ENCODE peak calls at places on chromosomes 2 and 18, in ten cellular contexts. J, C, M, U, D, N, A, E, V and X are unnamed samples.
A peak's percentile ranks its signal among the peaks of the same experiment; 100 is the strongest.

GRCh38 chr2:192500550-192501200 is 305.9 kb upstream of the TMEFF2 start:
- DNase-seq in D (no peak), U (no peak), V (no peak), A (no peak), N (no peak), J (peak; percentile 53), C (peak; percentile 91), E (no peak), M (no peak), X (no peak)

GRCh38 chr2:188784269-188784762 is 189.9 kb upstream of the COL3A1 start:
- DNase-seq in M (no peak), D (no peak), U (no peak), E (no peak), J (no peak), C (no peak), V (no peak), A (no peak), N (no peak), X (no peak)

GRCh38 chr2:150190546-150190945 is 296.9 kb downstream of the RND3 start:
- DNase-seq in V (no peak), U (no peak), A (no peak), D (no peak), E (no peak), M (no peak), C (no peak), N (no peak), J (no peak), X (no peak)

GRCh38 chr2:72220170-72220569 is 72.5 kb upstream of the CYP26B1 start:
- DNase-seq in M (no peak), D (peak; percentile 45), N (no peak), J (no peak), U (no peak), E (no peak), A (no peak), C (peak; percentile 20), V (no peak), X (no peak)

GRCh38 chr2:159290289-159290907 is 3.9 kb upstream of the WDSUB1 start:
- DNase-seq in C (peak; percentile 94), V (no peak), N (no peak), A (no peak), M (no peak), U (peak; percentile 53), E (peak; percentile 83), D (peak; percentile 78), J (peak; percentile 16), X (peak; percentile 69)

GRCh38 chr18:7601249-7601620 is 34.1 kb downstream of the PTPRM start:
- DNase-seq in J (no peak), N (no peak), V (no peak), U (peak; percentile 54), A (no peak), C (peak; percentile 54), E (no peak), D (no peak), M (no peak), X (peak; percentile 41)

GRCh38 chr18:13658444-13659204 is 67.7 kb downstream of the FAM210A start:
- DNase-seq in C (no peak), D (no peak), J (no peak), N (no peak), V (no peak), A (no peak), U (no peak), M (no peak), E (no peak), X (no peak)

GRCh38 chr18:22170421-22171262 is 1.3 kb downstream of the GATA6 start:
- DNase-seq in D (peak; percentile 66), C (peak; percentile 58), N (no peak), M (no peak), A (no peak), U (no peak), V (peak; percentile 72), E (no peak), J (peak; percentile 21), X (no peak)

GRCh38 chr2:132429941-132430573 is 13.5 kb downstream of the GPR39 start:
- DNase-seq in D (no peak), A (no peak), M (no peak), J (no peak), V (no peak), N (no peak), E (no peak), C (no peak), U (peak; percentile 15), X (no peak)

GRCh38 chr18:24402209-24402785 is 4.7 kb upstream of the OSBPL1A start:
- DNase-seq in A (no peak), M (no peak), D (no peak), N (no peak), U (no peak), E (no peak), C (no peak), V (no peak), J (peak; percentile 20), X (no peak)

GRCh38 chr2:216865658-216866057 is 5.8 kb upstream of the TNP1 start:
- DNase-seq in E (no peak), C (no peak), D (no peak), N (no peak), J (no peak), A (no peak), M (no peak), V (no peak), U (no peak), X (no peak)

GRCh38 chr18:3354506-3354905 is 92.6 kb downstream of the MYL12B start:
- DNase-seq in A (no peak), U (no peak), C (no peak), V (no peak), D (no peak), J (no peak), E (no peak), M (no peak), N (no peak), X (no peak)

GRCh38 chr2:216879727-216880508 is 20.1 kb upstream of the TNP1 start:
- DNase-seq in E (no peak), C (no peak), U (no peak), V (no peak), N (no peak), D (no peak), A (no peak), J (no peak), M (no peak), X (no peak)

GRCh38 chr2:54416938-54417337 is 39.2 kb upstream of the SPTBN1 start:
- DNase-seq in J (no peak), N (no peak), M (no peak), D (no peak), E (no peak), V (no peak), U (no peak), C (no peak), A (no peak), X (no peak)

GRCh38 chr2:118687201-118687600 is 160.2 kb downstream of the EN1 start:
- DNase-seq in C (no peak), M (no peak), E (no peak), V (no peak), A (no peak), J (no peak), N (no peak), D (no peak), U (no peak), X (no peak)

GRCh38 chr2:49938268-49938667 is 784.0 kb upstream of the FSHR start:
- DNase-seq in E (no peak), V (no peak), J (no peak), C (no peak), A (no peak), U (no peak), N (no peak), D (no peak), M (no peak), X (no peak)

GRCh38 chr2:58042486-58042970 is 4.1 kb upstream of the VRK2 start:
- DNase-seq in E (no peak), J (peak; percentile 30), V (no peak), D (peak; percentile 87), M (no peak), U (peak; percentile 75), C (peak; percentile 81), N (no peak), A (no peak), X (peak; percentile 64)

GRCh38 chr18:33914399-33914798 is 310.3 kb downstream of the NOL4 start:
- DNase-seq in V (no peak), M (no peak), A (no peak), E (no peak), D (peak; percentile 31), J (no peak), N (no peak), C (peak; percentile 74), U (no peak), X (no peak)

GRCh38 chr18:8686556-8686955 is 18.8 kb upstream of the MTCL1 start:
- DNase-seq in E (no peak), N (no peak), V (no peak), U (no peak), C (no peak), M (no peak), A (no peak), J (no peak), D (peak; percentile 94), X (no peak)

GRCh38 chr2:121155502-121156056 is 129.4 kb downstream of the TFCP2L1 start:
- DNase-seq in E (no peak), A (no peak), M (no peak), V (no peak), J (no peak), N (no peak), D (peak; percentile 52), U (no peak), C (no peak), X (no peak)

GRCh38 chr2:403682-404081 is 115.8 kb upstream of the ALKAL2 start:
- DNase-seq in C (no peak), E (no peak), D (no peak), A (no peak), M (no peak), J (no peak), V (no peak), N (no peak), U (no peak), X (no peak)

GRCh38 chr18:13811993-13812392 is 12.0 kb upstream of the MC5R start:
- DNase-seq in V (no peak), U (no peak), E (no peak), N (no peak), A (no peak), M (no peak), J (no peak), C (no peak), D (no peak), X (no peak)

GRCh38 chr2:60519259-60519863 is 34.1 kb downstream of the BCL11A start:
- DNase-seq in D (no peak), U (no peak), J (no peak), N (no peak), A (no peak), C (no peak), V (no peak), E (no peak), M (no peak), X (no peak)

GRCh38 chr2:166417669-166418068 is 41.9 kb upstream of the SCN9A start:
- DNase-seq in J (no peak), N (no peak), D (peak; percentile 62), V (no peak), A (no peak), U (peak; percentile 33), E (no peak), M (no peak), C (peak; percentile 75), X (no peak)

GRCh38 chr2:150081775-150082517 is 405.5 kb downstream of the RND3 start:
- DNase-seq in E (no peak), C (peak; percentile 69), U (no peak), N (no peak), M (no peak), D (no peak), A (no peak), V (no peak), J (no peak), X (peak; percentile 68)

GRCh38 chr18:45806226-45806625 is 19.2 kb upstream of the SIGLEC15 start:
- DNase-seq in V (no peak), D (peak; percentile 75), C (peak; percentile 81), A (no peak), N (no peak), M (no peak), U (no peak), J (no peak), E (no peak), X (no peak)

GRCh38 chr2:232260075-232260474 is 118.5 kb upstream of the ALPP start:
- DNase-seq in C (peak; percentile 90), A (no peak), U (no peak), D (no peak), J (no peak), V (no peak), N (no peak), E (peak; percentile 40), M (no peak), X (peak; percentile 72)

GRCh38 chr2:218226903-218227302 is 9.9 kb downstream of the ARPC2 start:
- DNase-seq in M (no peak), A (no peak), N (no peak), J (no peak), C (no peak), U (no peak), V (no peak), D (no peak), E (no peak), X (no peak)